ENCODE peak calls at places on chromosome 21, in four cellular contexts. G is PC-9, W is D721Med, Z is retinal pigment epithelial cell. D is an unnamed sample.

GRCh38 chr21:30257773-30258172 is 25.0 kb downstream of the KRTAP24-1 start:
- DNase-seq in G (no peak), W (no peak), Z (no peak), D (peak)

GRCh38 chr21:28283652-28284490 is 708.8 kb downstream of the LTN1 start:
- DNase-seq in G (no peak), W (no peak), Z (peak), D (no peak)

GRCh38 chr21:27246741-27247140 is 279.9 kb upstream of the ADAMTS5 start:
- DNase-seq in G (no peak), W (no peak), Z (no peak), D (no peak)

GRCh38 chr21:18987515-18988026 is 584.0 kb upstream of the TMPRSS15 start:
- DNase-seq in G (no peak), W (no peak), Z (no peak), D (no peak)

GRCh38 chr21:28439852-28440251 is 552.8 kb downstream of the LTN1 start:
- DNase-seq in G (no peak), W (no peak), Z (no peak), D (no peak)

GRCh38 chr21:39033878-39034589 is 149.2 kb downstream of the PSMG1 start:
- DNase-seq in G (no peak), W (no peak), Z (no peak), D (peak)

GRCh38 chr21:37220433-37220980 is 46.6 kb downstream of the VPS26C start:
- DNase-seq in G (no peak), W (no peak), Z (no peak), D (no peak)

GRCh38 chr21:28334407-28334806 is 658.3 kb downstream of the LTN1 start:
- DNase-seq in G (no peak), W (no peak), Z (no peak), D (no peak)

GRCh38 chr21:15171546-15171945 is 106.7 kb upstream of the NRIP1 start:
- DNase-seq in G (no peak), W (no peak), Z (no peak), D (no peak)

GRCh38 chr21:37914211-37914900 is 1.9 kb downstream of the KCNJ6 start:
- DNase-seq in G (no peak), W (no peak), Z (no peak), D (no peak)

GRCh38 chr21:37655601-37656300 is 260.5 kb downstream of the KCNJ6 start:
- DNase-seq in G (no peak), W (no peak), Z (no peak), D (no peak)

GRCh38 chr21:29689753-29690152 is 250.0 kb downstream of the GRIK1 start:
- DNase-seq in G (no peak), W (no peak), Z (no peak), D (no peak)

GRCh38 chr21:20404915-20405314 is 593.3 kb upstream of the NCAM2 start:
- DNase-seq in G (no peak), W (no peak), Z (no peak), D (no peak)

GRCh38 chr21:40936771-40937261 is 89.9 kb upstream of the DSCAM start:
- DNase-seq in G (no peak), W (no peak), Z (no peak), D (no peak)

GRCh38 chr21:17611414-17612022 is 1.2 kb downstream of the BTG3 start:
- DNase-seq in G (peak), W (peak), Z (peak), D (peak)

GRCh38 chr21:16071082-16071481 is 341.3 kb downstream of the USP25 start:
- DNase-seq in G (no peak), W (no peak), Z (no peak), D (no peak)

GRCh38 chr21:22342855-22343254 is 1344.6 kb downstream of the NCAM2 start:
- DNase-seq in G (no peak), W (no peak), Z (peak), D (no peak)

GRCh38 chr21:32807717-32808380 is 36.3 kb upstream of the PAXBP1 start:
- DNase-seq in G (no peak), W (no peak), Z (peak), D (no peak)

GRCh38 chr21:29351691-29352090 is 53.0 kb downstream of the BACH1 start:
- DNase-seq in G (no peak), W (no peak), Z (peak), D (no peak)

GRCh38 chr21:39562791-39563770 is 49.7 kb upstream of the B3GALT5 start:
- DNase-seq in G (no peak), W (no peak), Z (no peak), D (no peak)

GRCh38 chr21:21921410-21922232 is 923.4 kb downstream of the NCAM2 start:
- DNase-seq in G (no peak), W (no peak), Z (no peak), D (no peak)

GRCh38 chr21:37758997-37759396 is 157.3 kb downstream of the KCNJ6 start:
- DNase-seq in G (no peak), W (no peak), Z (no peak), D (peak)

GRCh38 chr21:27104749-27105439 is 138.0 kb upstream of the ADAMTS5 start:
- DNase-seq in G (no peak), W (no peak), Z (no peak), D (no peak)

GRCh38 chr21:21963911-21964310 is 965.7 kb downstream of the NCAM2 start:
- DNase-seq in G (no peak), W (no peak), Z (no peak), D (no peak)

GRCh38 chr21:9735421-9735961 is 785.9 kb upstream of the TPTE start:
- DNase-seq in G (no peak), W (no peak), Z (no peak), D (no peak)

GRCh38 chr21:9730866-9731265 is 790.5 kb upstream of the TPTE start:
- DNase-seq in G (no peak), W (no peak), Z (no peak), D (no peak)
- TF ChIP-seq CTCF in G (no peak), W (no peak), Z (no peak), D (no peak)

GRCh38 chr21:35284199-35284598 is 235.1 kb upstream of the RUNX1 start:
- DNase-seq in G (no peak), W (no peak), Z (no peak), D (no peak)

GRCh38 chr21:35280221-35280620 is 231.1 kb upstream of the RUNX1 start:
- DNase-seq in G (no peak), W (no peak), Z (no peak), D (no peak)

GRCh38 chr21:35281946-35282345 is 232.8 kb upstream of the RUNX1 start:
- DNase-seq in G (no peak), W (no peak), Z (no peak), D (no peak)

GRCh38 chr21:35288238-35288637 is 239.1 kb upstream of the RUNX1 start:
- DNase-seq in G (no peak), W (no peak), Z (no peak), D (no peak)

GRCh38 chr21:35282944-35283343 is 233.8 kb upstream of the RUNX1 start:
- DNase-seq in G (no peak), W (no peak), Z (no peak), D (no peak)
- TF ChIP-seq CTCF in G (no peak), W (no peak), Z (no peak), D (no peak)

DNA sequence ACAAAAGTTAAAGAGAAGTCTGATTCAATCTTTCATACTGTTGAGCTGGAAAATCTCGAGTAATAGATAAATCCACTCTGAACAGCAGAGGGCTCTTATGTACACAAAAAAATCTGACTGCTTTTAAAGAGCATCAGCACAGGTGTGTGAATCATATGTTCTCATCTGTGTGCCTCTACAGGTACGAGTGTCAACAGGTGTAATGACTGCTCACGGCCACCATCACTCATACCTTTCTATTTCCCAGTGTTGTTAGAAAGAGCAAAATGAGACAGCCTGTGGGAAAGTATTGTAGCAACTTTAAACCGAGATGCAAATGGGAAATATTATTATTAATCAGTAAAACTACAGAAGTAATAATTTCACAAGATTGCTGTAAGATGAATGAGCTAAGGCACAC is 49.0 kb upstream of the SCAF4 start:
- DNase-seq in G (peak), W (no peak), Z (no peak), D (no peak)
- TF ChIP-seq CTCF in G (peak), W (peak), Z (no peak), D (no peak)

GRCh38 chr21:31509108-31510017 is 150.1 kb upstream of the SOD1 start:
- DNase-seq in G (peak), W (no peak), Z (no peak), D (peak)
- TF ChIP-seq CTCF in G (peak), W (peak), Z (peak), D (peak)

GRCh38 chr21:42117229-42118048 is 46.3 kb downstream of the UMODL1 start:
- DNase-seq in G (peak), W (peak), Z (no peak), D (peak)
- TF ChIP-seq CTCF in G (peak), W (peak), Z (peak), D (peak)

GRCh38 chr21:36122977-36123376 is 11.9 kb upstream of the CBR3 start:
- DNase-seq in G (no peak), W (no peak), Z (no peak), D (no peak)
- TF ChIP-seq CTCF in G (peak), W (no peak), Z (peak), D (no peak)

DNA sequence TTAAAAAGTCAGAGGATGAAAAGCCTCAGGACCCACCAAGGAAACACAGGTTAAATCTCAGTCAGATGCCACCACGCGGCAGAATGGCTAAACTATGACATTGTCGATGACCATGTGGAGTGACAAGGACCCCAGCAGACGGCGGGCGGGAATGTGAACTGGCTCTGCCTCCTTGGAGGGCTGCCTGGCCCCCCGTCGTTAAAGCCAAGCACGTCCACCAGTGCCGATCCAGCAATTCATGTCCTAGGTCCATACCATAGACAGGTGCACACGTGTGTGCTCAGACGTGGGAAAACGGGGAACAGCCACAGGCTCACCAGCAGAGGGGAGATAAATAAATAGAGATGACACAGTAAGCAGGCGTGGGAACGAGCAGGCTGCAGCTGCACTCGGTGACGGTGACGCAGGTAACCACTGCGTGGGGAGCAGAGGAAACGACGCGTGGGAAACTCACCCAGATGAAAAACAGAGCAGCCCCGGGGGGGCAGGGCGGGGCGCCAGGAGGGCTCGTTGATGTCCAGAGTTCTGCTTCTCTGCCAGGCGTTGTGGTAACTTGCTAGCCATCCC is 28.3 kb upstream of the PCBP3 start:
- DNase-seq in G (no peak), W (no peak), Z (no peak), D (no peak)
- TF ChIP-seq CTCF in G (no peak), W (no peak), Z (no peak), D (no peak)

GRCh38 chr21:44390886-44391285 is 37.5 kb downstream of the TRPM2 start:
- DNase-seq in G (no peak), W (no peak), Z (no peak), D (no peak)
- TF ChIP-seq CTCF in G (no peak), W (no peak), Z (no peak), D (no peak)

DNA sequence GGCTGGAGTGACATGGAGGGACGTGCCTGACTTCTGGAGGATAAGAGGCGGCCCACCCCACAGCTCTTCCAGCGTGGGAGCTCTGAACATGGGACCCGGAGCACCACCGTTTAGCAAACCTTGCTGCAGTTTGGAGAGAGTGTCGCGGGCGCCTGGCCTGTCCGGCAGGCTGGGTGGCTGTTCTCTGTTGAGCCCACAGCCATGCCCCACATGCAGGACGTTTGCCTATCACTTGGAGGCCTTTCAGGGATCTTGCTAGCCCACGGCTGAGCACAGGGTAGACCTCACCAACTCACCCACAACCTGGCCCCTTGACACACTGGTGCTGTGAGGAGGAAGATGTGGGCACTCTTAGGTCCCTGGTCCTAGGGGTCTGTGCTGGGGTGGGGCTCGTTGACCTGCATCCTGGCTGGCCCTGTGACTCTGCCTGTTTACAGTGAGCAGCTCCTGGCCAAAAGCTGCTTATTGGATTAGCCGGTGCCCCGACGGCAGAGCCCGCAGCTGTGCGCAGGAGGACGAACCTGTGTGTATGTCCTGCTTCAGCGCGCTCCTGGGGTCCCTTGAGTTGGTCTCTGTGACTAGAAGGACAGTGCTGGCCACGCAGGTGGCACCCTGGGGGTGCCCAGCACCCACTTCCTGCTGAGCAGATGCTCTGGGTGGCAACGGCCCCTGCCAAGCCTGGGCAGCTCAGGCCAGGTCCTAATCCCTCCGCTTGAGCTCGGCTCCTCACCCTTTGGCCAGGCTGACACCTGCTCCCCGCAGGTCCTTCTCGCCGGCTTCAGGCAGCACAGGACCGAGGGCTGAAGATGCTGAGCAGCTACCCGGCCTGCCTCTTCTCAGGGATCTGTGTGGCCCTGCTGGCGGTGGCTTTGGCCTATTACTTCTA is 72.4 kb upstream of the TRAPPC10 start:
- DNase-seq in G (no peak), W (peak), Z (no peak), D (no peak)
- TF ChIP-seq CTCF in G (peak), W (no peak), Z (no peak), D (no peak)

DNA sequence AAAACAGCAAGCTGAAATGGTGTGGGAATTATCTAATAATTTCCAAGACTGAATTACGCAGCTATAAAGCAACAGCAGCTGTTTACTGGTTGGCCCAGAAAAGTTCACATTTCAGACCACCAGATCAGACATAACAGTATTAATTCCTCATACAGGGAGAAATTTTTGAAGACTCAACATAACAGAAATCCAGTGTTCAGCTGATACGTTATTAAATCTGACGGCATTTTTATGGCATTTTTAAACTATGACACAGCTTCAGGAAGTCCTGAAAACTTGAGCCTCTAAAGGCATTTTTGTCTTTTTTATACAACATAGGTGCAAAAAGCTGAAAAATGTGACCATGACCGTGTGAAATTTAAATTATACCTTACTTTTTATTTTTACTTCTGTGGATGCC is 91.2 kb downstream of the APP start:
- DNase-seq in G (no peak), W (no peak), Z (peak), D (no peak)
- TF ChIP-seq CTCF in G (no peak), W (no peak), Z (no peak), D (no peak)